ENCODE peak calls at places on chromosomes 4 and X, in five cellular contexts. One of them, this sample, is unnamed.

GRCh38 chrX:42975906-42976305 is 197.9 kb upstream of the PPP1R2C start:
- DNase-seq in GM12892: no peak
- DNase-seq in IMR-90: no peak
- DNase-seq in NB4: no peak
- DNase-seq in stomach: no peak
- DNase-seq in this sample: no peak

GRCh38 chr4:105979506-105979905 is 84.2 kb downstream of the NPNT start:
- DNase-seq in NB4: no peak
- DNase-seq in stomach: no peak
- DNase-seq in GM12892: no peak
- DNase-seq in IMR-90: no peak
- DNase-seq in this sample: no peak

GRCh38 chr4:25011135-25011866 is 19.4 kb downstream of the LGI2 start:
- DNase-seq in IMR-90: no peak
- DNase-seq in stomach: no peak
- DNase-seq in GM12892: no peak
- DNase-seq in NB4: no peak
- DNase-seq in this sample: no peak

GRCh38 chr4:152077582-152077981 is 316.8 kb upstream of the GATB start:
- DNase-seq in GM12892: no peak
- DNase-seq in IMR-90: no peak
- DNase-seq in stomach: no peak
- DNase-seq in NB4: no peak
- DNase-seq in this sample: no peak

GRCh38 chrX:148500428-148501120 is at the start of gene AFF2:
- DNase-seq in IMR-90: no peak
- DNase-seq in NB4: peak; percentile 79
- DNase-seq in GM12892: peak; percentile 13
- DNase-seq in stomach: peak; percentile 28
- DNase-seq in this sample: no peak

GRCh38 chrX:115584715-115585114 is 23.7 kb downstream of the PLS3 start:
- DNase-seq in NB4: no peak
- DNase-seq in stomach: no peak
- DNase-seq in IMR-90: peak; percentile 64
- DNase-seq in GM12892: no peak
- DNase-seq in this sample: no peak

GRCh38 chr4:38237139-38237538 is 276.9 kb downstream of the PTTG2 start:
- DNase-seq in GM12892: no peak
- DNase-seq in NB4: peak; percentile 23
- DNase-seq in IMR-90: peak; percentile 55
- DNase-seq in stomach: no peak
- DNase-seq in this sample: peak; percentile 32

GRCh38 chr4:111070390-111070789 is 447.5 kb upstream of the PITX2 start:
- DNase-seq in stomach: no peak
- DNase-seq in IMR-90: no peak
- DNase-seq in NB4: no peak
- DNase-seq in GM12892: no peak
- DNase-seq in this sample: no peak

GRCh38 chrX:115068896-115069295 is 51.5 kb upstream of the IL13RA2 start:
- DNase-seq in NB4: no peak
- DNase-seq in stomach: no peak
- DNase-seq in GM12892: no peak
- DNase-seq in IMR-90: no peak
- DNase-seq in this sample: no peak

GRCh38 chr4:185560316-185560715 is 25.0 kb upstream of the PDLIM3 start:
- DNase-seq in stomach: no peak
- DNase-seq in NB4: no peak
- DNase-seq in IMR-90: no peak
- DNase-seq in GM12892: no peak
- DNase-seq in this sample: no peak

GRCh38 chr4:139641218-139641617 is 24.4 kb upstream of the MGST2 start:
- DNase-seq in GM12892: no peak
- DNase-seq in IMR-90: peak; percentile 71
- DNase-seq in stomach: no peak
- DNase-seq in NB4: no peak
- DNase-seq in this sample: no peak

GRCh38 chr4:153154010-153154975 is 50.0 kb upstream of the TRIM2 start:
- DNase-seq in NB4: no peak
- DNase-seq in stomach: peak; percentile 29
- DNase-seq in GM12892: no peak
- DNase-seq in IMR-90: peak; percentile 68
- DNase-seq in this sample: no peak

GRCh38 chrX:71458866-71459265 is 74.0 kb upstream of the OGT start:
- DNase-seq in IMR-90: no peak
- DNase-seq in GM12892: no peak
- DNase-seq in stomach: no peak
- DNase-seq in NB4: no peak
- DNase-seq in this sample: no peak

GRCh38 chrX:11438767-11439166 is 145.6 kb downstream of the AMELX start:
- DNase-seq in IMR-90: peak; percentile 68
- DNase-seq in NB4: no peak
- DNase-seq in stomach: no peak
- DNase-seq in GM12892: no peak
- DNase-seq in this sample: no peak

GRCh38 chrX:123899701-123900100 is 39.8 kb downstream of the XIAP start:
- DNase-seq in NB4: no peak
- DNase-seq in GM12892: no peak
- DNase-seq in IMR-90: peak; percentile 28
- DNase-seq in stomach: no peak
- DNase-seq in this sample: no peak

GRCh38 chr4:156672492-156672891 is 299.1 kb downstream of the PDGFC start:
- DNase-seq in stomach: no peak
- DNase-seq in GM12892: no peak
- DNase-seq in NB4: no peak
- DNase-seq in IMR-90: no peak
- DNase-seq in this sample: no peak

GRCh38 chr4:164683040-164683439 is 70.9 kb upstream of the SMIM31 start:
- DNase-seq in GM12892: no peak
- DNase-seq in stomach: no peak
- DNase-seq in NB4: no peak
- DNase-seq in IMR-90: no peak
- DNase-seq in this sample: no peak

GRCh38 chr4:14864365-14864762 is 137.9 kb upstream of the CPEB2 start:
- DNase-seq in IMR-90: no peak
- DNase-seq in NB4: peak; percentile 21
- DNase-seq in stomach: no peak
- DNase-seq in GM12892: no peak
- DNase-seq in this sample: no peak

GRCh38 chr4:6561706-6562371 is 13.2 kb upstream of the MAN2B2 start:
- DNase-seq in GM12892: no peak
- DNase-seq in stomach: no peak
- DNase-seq in IMR-90: no peak
- DNase-seq in NB4: no peak
- DNase-seq in this sample: no peak

GRCh38 chr4:108560624-108561023 is 59.8 kb upstream of the RPL34 start:
- DNase-seq in IMR-90: no peak
- DNase-seq in stomach: no peak
- DNase-seq in NB4: no peak
- DNase-seq in GM12892: no peak
- DNase-seq in this sample: no peak

GRCh38 chr4:121712001-121712655 is 15.3 kb upstream of the ANXA5 start:
- DNase-seq in IMR-90: no peak
- DNase-seq in stomach: no peak
- DNase-seq in GM12892: no peak
- DNase-seq in NB4: no peak
- DNase-seq in this sample: no peak

GRCh38 chr4:148487181-148487580 is 45.0 kb upstream of the NR3C2 start:
- DNase-seq in NB4: no peak
- DNase-seq in GM12892: no peak
- DNase-seq in stomach: no peak
- DNase-seq in IMR-90: peak; percentile 8
- DNase-seq in this sample: no peak

GRCh38 chr4:102492531-102493241 is 8.5 kb upstream of the NFKB1 start:
- DNase-seq in NB4: peak; percentile 38
- DNase-seq in IMR-90: peak; percentile 10
- DNase-seq in GM12892: no peak
- DNase-seq in stomach: no peak
- DNase-seq in this sample: no peak

DNA sequence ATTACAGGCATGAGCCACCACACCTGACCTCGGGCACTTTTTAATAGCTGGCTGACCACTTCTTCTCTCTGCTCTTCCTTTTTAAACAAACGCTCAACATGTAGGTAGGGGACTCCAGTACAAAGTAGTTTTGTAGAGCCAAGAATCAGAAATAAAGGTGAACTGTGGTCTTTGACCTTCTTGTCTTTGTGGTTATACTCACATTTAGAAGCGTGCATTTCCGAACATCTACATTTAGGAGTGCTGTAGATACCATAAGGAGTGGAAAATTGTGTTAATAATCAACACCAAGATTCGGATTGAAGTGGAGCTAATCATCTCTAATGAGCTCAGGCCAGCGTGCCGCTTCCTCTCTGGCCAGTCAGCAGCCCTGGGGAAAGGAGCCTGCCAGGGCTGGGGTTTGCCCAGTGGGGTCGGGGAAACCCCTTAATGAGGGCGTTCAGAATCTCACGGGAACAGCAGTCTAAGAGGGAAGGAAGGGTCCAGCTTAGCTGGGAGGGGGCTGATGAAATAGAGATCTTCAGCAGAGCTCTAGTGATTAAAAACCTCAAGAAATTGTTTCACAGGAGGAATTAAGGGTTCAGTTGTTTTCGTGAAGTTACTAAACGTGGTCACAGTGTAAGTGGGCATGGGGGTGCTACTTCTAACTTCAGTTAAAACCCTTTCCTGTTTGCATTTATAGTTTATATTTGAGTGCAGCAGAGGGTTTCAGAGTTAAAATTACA is 81.2 kb downstream of the GAB1 start:
- DNase-seq in GM12892: no peak
- DNase-seq in stomach: no peak
- DNase-seq in IMR-90: no peak
- DNase-seq in NB4: no peak
- DNase-seq in this sample: no peak
- TF ChIP-seq POLR2A in GM12892: no peak
- TF ChIP-seq POLR2A in stomach: no peak
- TF ChIP-seq POLR2A in IMR-90: no peak
- TF ChIP-seq POLR2A in NB4: no peak
- TF ChIP-seq POLR2A in this sample: no peak

DNA sequence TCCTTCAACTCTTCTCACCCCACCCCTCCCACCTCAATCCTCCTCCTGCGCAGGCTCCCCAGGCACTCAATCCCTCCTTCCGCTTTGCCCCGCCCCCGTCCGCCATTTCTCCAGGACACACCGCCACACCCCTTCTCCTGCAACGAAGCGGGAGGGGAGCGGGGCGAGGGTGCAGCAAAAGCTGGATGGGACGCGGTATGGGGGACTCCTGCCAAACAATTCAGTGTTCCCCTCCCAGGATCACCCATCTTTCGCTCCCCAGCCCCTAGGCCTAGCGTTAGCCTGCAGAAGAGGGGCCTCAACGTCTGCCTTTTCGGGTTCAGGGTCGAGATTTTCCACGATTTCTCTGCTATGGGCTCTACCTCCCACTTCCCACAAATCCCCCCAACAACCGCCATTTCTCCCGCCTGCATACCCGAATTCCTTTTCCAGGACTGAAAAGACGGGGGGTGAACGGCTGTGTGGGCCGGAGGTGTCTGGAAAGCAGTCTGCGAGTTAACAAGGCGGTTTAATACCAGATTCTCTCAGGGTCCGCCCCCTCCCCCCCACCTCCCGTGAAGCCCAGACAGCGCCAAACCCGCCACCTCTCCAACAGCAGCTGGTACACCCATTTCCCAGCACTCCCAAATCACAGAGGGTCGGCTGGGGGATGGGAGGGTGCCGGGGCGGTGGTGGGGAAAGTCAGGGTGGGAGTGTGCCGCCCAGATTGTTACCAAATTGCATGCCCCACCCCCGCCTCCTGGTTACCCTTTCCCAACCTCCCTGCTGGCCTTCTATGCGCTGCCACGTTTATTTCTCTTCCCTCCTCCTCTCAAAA is 781 bp downstream of the ARMCX2 start:
- DNase-seq in stomach: peak; percentile 69
- DNase-seq in NB4: no peak
- DNase-seq in GM12892: peak; percentile 45
- DNase-seq in IMR-90: peak; percentile 40
- DNase-seq in this sample: peak; percentile 72
- TF ChIP-seq POLR2A in stomach: no peak
- TF ChIP-seq POLR2A in NB4: no peak
- TF ChIP-seq POLR2A in GM12892: no peak
- TF ChIP-seq POLR2A in IMR-90: no peak
- TF ChIP-seq POLR2A in this sample: peak; percentile 50

DNA sequence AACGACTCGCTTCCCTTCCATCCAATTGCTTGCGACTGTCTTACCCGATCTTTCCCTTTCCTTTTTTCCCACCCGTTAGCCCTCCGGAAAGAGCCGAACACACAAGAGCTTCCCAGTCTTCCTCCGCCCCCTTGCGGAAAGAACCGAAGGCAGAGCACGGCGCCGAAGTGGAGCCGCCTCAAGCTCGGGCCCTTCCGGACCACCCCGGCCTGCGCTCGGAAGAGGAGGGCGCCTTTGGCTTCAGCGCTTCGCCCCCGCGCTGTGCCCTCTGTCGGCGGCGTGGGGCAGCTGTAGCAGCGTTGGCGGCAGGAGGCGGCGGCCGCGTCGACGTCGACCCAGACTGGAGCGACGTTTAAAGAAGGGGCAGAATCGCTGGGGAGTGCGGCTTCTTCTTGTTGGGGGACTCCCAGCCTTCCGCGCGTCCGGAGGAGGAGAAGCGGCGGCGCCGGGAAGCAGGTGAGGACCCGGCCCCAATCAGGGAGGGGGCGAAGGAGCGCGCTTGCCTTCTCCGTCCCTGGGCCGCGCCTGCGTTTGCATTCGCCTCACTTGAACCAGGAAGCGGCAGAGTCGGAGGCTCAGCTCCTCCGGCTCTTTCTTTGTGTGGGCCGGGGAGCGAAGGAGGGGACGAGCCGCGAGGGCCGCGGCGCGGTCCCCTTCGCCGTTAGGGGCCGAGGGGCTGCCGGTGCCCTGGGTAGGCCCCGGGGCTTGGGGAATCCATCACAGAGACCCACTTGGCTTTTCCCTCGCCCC is at the start of gene ZBTB33:
- DNase-seq in GM12892: peak; percentile 71
- DNase-seq in NB4: peak; percentile 96
- DNase-seq in IMR-90: peak; percentile 92
- DNase-seq in stomach: peak; percentile 88
- DNase-seq in this sample: peak; percentile 63
- TF ChIP-seq POLR2A in GM12892: no peak
- TF ChIP-seq POLR2A in NB4: no peak
- TF ChIP-seq POLR2A in IMR-90: peak; percentile 67
- TF ChIP-seq POLR2A in stomach: peak; percentile 30
- TF ChIP-seq POLR2A in this sample: peak; percentile 71

GRCh38 chr4:86935833-86936721 is 1.3 kb downstream of the AFF1 start:
- DNase-seq in IMR-90: peak; percentile 57
- DNase-seq in NB4: peak; percentile 91
- DNase-seq in GM12892: no peak
- DNase-seq in stomach: peak; percentile 68
- DNase-seq in this sample: peak; percentile 35

GRCh38 chr4:86935499-86935832 is 655 bp downstream of the AFF1 start:
- DNase-seq in NB4: peak; percentile 64
- DNase-seq in stomach: peak; percentile 27
- DNase-seq in GM12892: no peak
- DNase-seq in IMR-90: no peak
- DNase-seq in this sample: no peak

GRCh38 chr4:86934772-86935498 is at the start of gene AFF1:
- DNase-seq in IMR-90: peak; percentile 79
- DNase-seq in stomach: peak; percentile 94
- DNase-seq in GM12892: peak; percentile 76
- DNase-seq in NB4: peak; percentile 97
- DNase-seq in this sample: peak; percentile 51

GRCh38 chr4:86939123-86939522 is 4.3 kb downstream of the AFF1 start:
- DNase-seq in stomach: no peak
- DNase-seq in GM12892: no peak
- DNase-seq in IMR-90: no peak
- DNase-seq in NB4: peak; percentile 60
- DNase-seq in this sample: no peak

GRCh38 chr4:86934147-86934771 is 552 bp upstream of the AFF1 start:
- DNase-seq in NB4: peak; percentile 53
- DNase-seq in stomach: no peak
- DNase-seq in IMR-90: no peak
- DNase-seq in GM12892: no peak
- DNase-seq in this sample: no peak
- TF ChIP-seq POLR2A in NB4: no peak
- TF ChIP-seq POLR2A in stomach: peak; percentile 39
- TF ChIP-seq POLR2A in IMR-90: no peak
- TF ChIP-seq POLR2A in GM12892: no peak
- TF ChIP-seq POLR2A in this sample: no peak